ENCODE peak calls at places on chromosome 19, in ten cellular contexts. H is astrocyte, O is GM12878, T is fibroblast of lung, D is MM.1S, M is GM23248, L is endothelial cell of umbilical vein, P is neural progenitor cell, Z is H9, B is OCI-LY7. U is an unnamed sample.

GRCh38 chr19:45852145-45852750 is 10.7 kb downstream of the SYMPK start:
- DNase-seq in H (peak; percentile 27), O (no peak), T (no peak), D (no peak), M (peak; percentile 39), L (no peak), P (no peak), Z (no peak), B (no peak), U (peak; percentile 26)

GRCh38 chr19:45376045-45376724 is 5.8 kb upstream of the ERCC2 start:
- DNase-seq in H (peak; percentile 93), O (no peak), T (peak; percentile 73), D (no peak), M (peak; percentile 88), L (peak; percentile 85), P (peak; percentile 85), Z (peak; percentile 77), B (no peak), U (peak; percentile 94)

GRCh38 chr19:38701455-38702063 is 42.7 kb downstream of the CAPN12 start:
- DNase-seq in H (no peak), O (no peak), T (peak; percentile 85), D (no peak), M (peak; percentile 54), L (no peak), P (no peak), Z (no peak), B (no peak), U (no peak)

GRCh38 chr19:42313096-42313839 is at the start of gene TMEM145:
- DNase-seq in H (peak; percentile 41), O (no peak), T (peak; percentile 36), D (peak; percentile 27), M (peak; percentile 77), L (peak; percentile 19), P (peak; percentile 84), Z (peak; percentile 73), B (peak; percentile 53), U (no peak)

GRCh38 chr19:28519950-28520861 is 692.7 kb downstream of the UQCRFS1 start:
- DNase-seq in H (peak; percentile 53), O (no peak), T (no peak), D (no peak), M (peak; percentile 79), L (no peak), P (peak; percentile 17), Z (no peak), B (no peak), U (peak; percentile 1)

GRCh38 chr19:35845215-35846037 is 6.9 kb downstream of the NPHS1 start:
- DNase-seq in H (no peak), O (no peak), T (no peak), D (no peak), M (peak; percentile 52), L (no peak), P (peak; percentile 49), Z (peak; percentile 70), B (no peak), U (peak; percentile 11)

GRCh38 chr19:17488593-17489391 is 18.5 kb downstream of the SLC27A1 start:
- DNase-seq in H (no peak), O (no peak), T (peak; percentile 25), D (peak; percentile 75), M (peak; percentile 46), L (peak; percentile 82), P (peak; percentile 96), Z (peak; percentile 99), B (peak; percentile 93), U (peak; percentile 92)

GRCh38 chr19:16338470-16339360 is 14.1 kb downstream of the KLF2 start:
- DNase-seq in H (peak; percentile 98), O (peak; percentile 59), T (peak; percentile 87), D (no peak), M (peak; percentile 95), L (peak; percentile 86), P (no peak), Z (no peak), B (peak; percentile 30), U (peak; percentile 91)

GRCh38 chr19:3970808-3971598 is at the start of gene DAPK3:
- DNase-seq in H (peak; percentile 95), O (peak; percentile 91), T (peak; percentile 97), D (peak; percentile 100), M (peak; percentile 99), L (peak; percentile 99), P (peak; percentile 99), Z (peak; percentile 100), B (peak; percentile 99), U (peak; percentile 95)

GRCh38 chr19:13023666-13024065 is 28.4 kb downstream of the NFIX start:
- DNase-seq in H (no peak), O (no peak), T (peak; percentile 57), D (no peak), M (peak; percentile 53), L (no peak), P (no peak), Z (no peak), B (no peak), U (peak; percentile 28)

GRCh38 chr19:47540748-47541147 is 25.9 kb upstream of the NAPA start:
- DNase-seq in H (peak; percentile 12), O (no peak), T (peak; percentile 73), D (no peak), M (peak; percentile 43), L (no peak), P (peak; percentile 59), Z (no peak), B (peak; percentile 67), U (peak; percentile 14)

GRCh38 chr19:37594064-37594981 is at the start of the genes ZNF540 and ZNF571:
- DNase-seq in H (peak; percentile 95), O (peak; percentile 73), T (peak; percentile 93), D (peak; percentile 94), M (peak; percentile 99), L (peak; percentile 94), P (peak; percentile 95), Z (peak; percentile 96), B (peak; percentile 85), U (peak; percentile 90)
- H3K79me2 ChIP-seq in H (no peaks in the 10 kb centered on the region), O (no peaks in the 10 kb centered on the region), T (no peaks in the 10 kb centered on the region), D (no peaks in the 10 kb centered on the region), M (peaks cover 5% of the 10 kb centered on the region), L (no peaks in the 10 kb centered on the region), P (peaks cover 12% of the 10 kb centered on the region), Z (no peaks in the 10 kb centered on the region), B (no peaks in the 10 kb centered on the region), U (no peaks in the 10 kb centered on the region)

DNA sequence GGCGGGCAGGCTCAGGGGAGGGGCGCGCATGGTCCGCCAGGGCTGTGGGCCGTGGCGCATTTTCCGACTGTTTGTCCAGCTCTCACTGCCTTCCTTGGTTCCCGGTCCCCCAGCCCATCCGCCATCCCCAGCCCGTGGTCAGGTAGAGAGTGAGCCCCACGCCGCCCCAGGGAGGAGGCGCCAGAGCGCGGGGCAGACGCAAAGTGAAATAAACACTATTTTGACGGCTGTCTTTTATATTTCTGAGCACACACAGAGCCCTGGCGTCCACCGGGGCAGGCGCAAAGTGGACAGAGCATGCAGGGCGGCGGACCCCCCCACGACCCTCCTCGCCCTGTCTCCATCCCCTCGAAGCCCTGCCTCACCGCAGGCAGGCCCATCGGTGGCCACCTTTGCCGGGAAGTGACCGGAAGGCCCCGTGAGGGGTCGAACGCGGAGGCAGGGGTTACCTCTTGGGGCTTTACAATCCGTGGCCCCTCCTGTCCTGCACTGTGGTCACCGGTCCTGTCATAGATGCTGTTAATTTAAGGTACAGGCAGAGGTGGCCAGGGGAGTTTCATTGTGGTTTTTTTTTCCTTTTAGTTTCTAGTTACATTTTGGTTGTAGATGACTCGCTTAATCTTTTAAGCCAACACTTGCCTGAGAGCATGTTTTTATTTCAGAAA is 13.2 kb downstream of the COMP start:
- DNase-seq in H (no peak), O (no peak), T (no peak), D (no peak), M (peak; percentile 15), L (no peak), P (no peak), Z (no peak), B (no peak), U (no peak)
- H4K20me1 ChIP-seq in H (peaks cover 33% of the 10 kb centered on the region), O (no peaks in the 10 kb centered on the region), T (no peaks in the 10 kb centered on the region), D (no peaks in the 10 kb centered on the region), M (no peaks in the 10 kb centered on the region), L (no peaks in the 10 kb centered on the region), P (peaks cover 67% of the 10 kb centered on the region), Z (no peaks in the 10 kb centered on the region), B (no peaks in the 10 kb centered on the region), U (no peaks in the 10 kb centered on the region)

DNA sequence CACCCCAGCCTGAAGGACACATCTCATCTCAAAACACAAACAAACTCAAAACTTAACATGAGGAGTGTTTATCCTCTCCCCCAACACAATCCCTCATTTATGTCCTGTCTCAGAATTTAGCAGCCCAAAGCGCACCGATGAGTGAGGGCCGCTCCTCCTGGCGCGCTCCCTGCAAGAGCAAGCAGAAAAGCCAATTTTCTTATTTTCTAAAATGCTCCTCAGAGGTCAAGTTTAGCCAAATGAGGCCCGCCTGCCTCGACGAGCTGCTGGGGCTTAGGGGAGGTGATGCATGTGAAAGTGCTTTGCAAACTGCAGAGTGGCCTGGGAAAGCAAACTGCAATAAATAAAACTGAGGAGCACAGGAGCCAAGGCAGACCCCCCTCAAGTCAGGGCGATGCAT is 28.9 kb downstream of the CAPS start:
- DNase-seq in H (no peak), O (no peak), T (no peak), D (no peak), M (no peak), L (no peak), P (no peak), Z (no peak), B (no peak), U (no peak)
- H3K79me2 ChIP-seq in H (peaks cover 64% of the 10 kb centered on the region), O (peaks cover 6% of the 10 kb centered on the region), T (peaks cover 30% of the 10 kb centered on the region), D (peaks cover 94% of the 10 kb centered on the region), M (peaks cover 88% of the 10 kb centered on the region), L (peaks cover 10% of the 10 kb centered on the region), P (peaks cover 69% of the 10 kb centered on the region), Z (no peaks in the 10 kb centered on the region), B (peaks cover 33% of the 10 kb centered on the region), U (peaks cover 60% of the 10 kb centered on the region)

GRCh38 chr19:1579222-1579621 is 11.1 kb upstream of the MEX3D start:
- DNase-seq in H (no peak), O (no peak), T (no peak), D (no peak), M (no peak), L (no peak), P (no peak), Z (no peak), B (no peak), U (no peak)

GRCh38 chr19:1584500-1585242 is 8.0 kb downstream of the MBD3 start:
- DNase-seq in H (no peak), O (no peak), T (no peak), D (no peak), M (no peak), L (no peak), P (no peak), Z (no peak), B (no peak), U (no peak)

GRCh38 chr19:1580382-1580781 is 12.3 kb upstream of the MEX3D start:
- DNase-seq in H (no peak), O (no peak), T (no peak), D (no peak), M (no peak), L (no peak), P (no peak), Z (no peak), B (no peak), U (no peak)

GRCh38 chr19:1580957-1581356 is 11.7 kb downstream of the MBD3 start:
- DNase-seq in H (no peak), O (no peak), T (no peak), D (no peak), M (no peak), L (no peak), P (no peak), Z (no peak), B (no peak), U (no peak)

GRCh38 chr19:1582201-1582600 is 10.5 kb downstream of the MBD3 start:
- DNase-seq in H (no peak), O (no peak), T (no peak), D (no peak), M (no peak), L (no peak), P (no peak), Z (no peak), B (no peak), U (no peak)
- H4K20me1 ChIP-seq in H (peaks cover 16% of the 10 kb centered on the region), O (no peaks in the 10 kb centered on the region), T (no peaks in the 10 kb centered on the region), D (no peaks in the 10 kb centered on the region), M (no peaks in the 10 kb centered on the region), L (no peaks in the 10 kb centered on the region), P (peaks cover 35% of the 10 kb centered on the region), Z (peaks cover 2% of the 10 kb centered on the region), B (no peaks in the 10 kb centered on the region), U (no peaks in the 10 kb centered on the region)